ENCODE peak calls at places on chromosome 14, in seven cellular contexts. One of them, this sample, is unnamed.

GRCh38 chr14:67883717-67884116 is 64.1 kb downstream of the RAD51B start:
- DNase-seq in SW 1271: no peak
- DNase-seq in AG10803: peak
- DNase-seq in HL-60: no peak
- DNase-seq in occipital lobe: no peak
- DNase-seq in NCI-H774: no peak
- DNase-seq in WERI-Rb-1: no peak
- DNase-seq in this sample: no peak

GRCh38 chr14:79809849-79810612 is 401.3 kb downstream of the DIO2 start:
- DNase-seq in SW 1271: no peak
- DNase-seq in AG10803: no peak
- DNase-seq in HL-60: no peak
- DNase-seq in occipital lobe: no peak
- DNase-seq in NCI-H774: no peak
- DNase-seq in WERI-Rb-1: peak
- DNase-seq in this sample: peak

GRCh38 chr14:54908230-54908629 is 5.6 kb upstream of the GCH1 start:
- DNase-seq in SW 1271: no peak
- DNase-seq in AG10803: no peak
- DNase-seq in HL-60: no peak
- DNase-seq in occipital lobe: no peak
- DNase-seq in NCI-H774: no peak
- DNase-seq in WERI-Rb-1: no peak
- DNase-seq in this sample: no peak

GRCh38 chr14:87993485-87993809 is 465 bp upstream of the GALC start:
- DNase-seq in SW 1271: no peak
- DNase-seq in AG10803: no peak
- DNase-seq in HL-60: no peak
- DNase-seq in occipital lobe: no peak
- DNase-seq in NCI-H774: no peak
- DNase-seq in WERI-Rb-1: no peak
- DNase-seq in this sample: no peak

GRCh38 chr14:32129124-32129523 is 52.0 kb downstream of the ARHGAP5 start:
- DNase-seq in SW 1271: no peak
- DNase-seq in AG10803: peak
- DNase-seq in HL-60: no peak
- DNase-seq in occipital lobe: no peak
- DNase-seq in NCI-H774: no peak
- DNase-seq in WERI-Rb-1: no peak
- DNase-seq in this sample: no peak

GRCh38 chr14:52473557-52473956 is 78.7 kb downstream of the TXNDC16 start:
- DNase-seq in SW 1271: no peak
- DNase-seq in AG10803: peak
- DNase-seq in HL-60: peak
- DNase-seq in occipital lobe: no peak
- DNase-seq in NCI-H774: no peak
- DNase-seq in WERI-Rb-1: no peak
- DNase-seq in this sample: no peak

GRCh38 chr14:90513151-90514014 is 116.6 kb downstream of the CALM1 start:
- DNase-seq in SW 1271: no peak
- DNase-seq in AG10803: no peak
- DNase-seq in HL-60: no peak
- DNase-seq in occipital lobe: peak
- DNase-seq in NCI-H774: peak
- DNase-seq in WERI-Rb-1: no peak
- DNase-seq in this sample: peak

GRCh38 chr14:25095784-25096390 is 45.9 kb upstream of the STXBP6 start:
- DNase-seq in SW 1271: no peak
- DNase-seq in AG10803: no peak
- DNase-seq in HL-60: no peak
- DNase-seq in occipital lobe: no peak
- DNase-seq in NCI-H774: no peak
- DNase-seq in WERI-Rb-1: no peak
- DNase-seq in this sample: no peak

GRCh38 chr14:93903342-93904184 is 23.6 kb upstream of the FAM181A start:
- DNase-seq in SW 1271: no peak
- DNase-seq in AG10803: no peak
- DNase-seq in HL-60: no peak
- DNase-seq in occipital lobe: no peak
- DNase-seq in NCI-H774: no peak
- DNase-seq in WERI-Rb-1: peak
- DNase-seq in this sample: no peak